ENCODE peak calls at places on chromosome 12, in four cellular contexts. D, X, F and K are unnamed samples.

GRCh38 chr12:5872745-5873144 is 72.3 kb downstream of the ANO2 start:
- DNase-seq in D (no peak), X (no peak), F (no peak), K (no peak)

GRCh38 chr12:115872919-115873357 is 404.6 kb downstream of the MED13L start:
- DNase-seq in D (peak; percentile 71), X (no peak), F (no peak), K (no peak)

GRCh38 chr12:115583591-115583990 is 693.9 kb downstream of the MED13L start:
- DNase-seq in D (no peak), X (no peak), F (no peak), K (no peak)

GRCh38 chr12:2416158-2416557 is 363.4 kb downstream of the CACNA1C start:
- DNase-seq in D (no peak), X (no peak), F (no peak), K (no peak)

GRCh38 chr12:2924019-2924418 is 33.3 kb downstream of the TULP3 start:
- DNase-seq in D (no peak), X (no peak), F (no peak), K (no peak)

GRCh38 chr12:57666897-57667296 is 27.0 kb upstream of the OS9 start:
- DNase-seq in D (no peak), X (no peak), F (no peak), K (no peak)

GRCh38 chr12:47017901-47018479 is 61.4 kb upstream of the PCED1B start:
- DNase-seq in D (no peak), X (no peak), F (no peak), K (no peak)

GRCh38 chr12:47990351-47991105 is 13.7 kb downstream of the COL2A1 start:
- DNase-seq in D (no peak), X (no peak), F (no peak), K (no peak)

GRCh38 chr12:1629338-1630080 is 478 bp downstream of the WNT5B start:
- DNase-seq in D (peak; percentile 23), X (no peak), F (no peak), K (no peak)

GRCh38 chr12:3772380-3772779 is 19.5 kb upstream of the CRACR2A start:
- DNase-seq in D (no peak), X (no peak), F (no peak), K (no peak)

GRCh38 chr12:112418596-112419268 is at the start of gene PTPN11:
- DNase-seq in D (peak; percentile 88), X (peak; percentile 82), F (peak; percentile 88), K (peak; percentile 69)

GRCh38 chr12:93448796-93449195 is 7.0 kb upstream of the UBE2N start:
- DNase-seq in D (peak; percentile 89), X (no peak), F (no peak), K (no peak)

GRCh38 chr12:46546634-46547273 is 174.2 kb upstream of the SLC38A2 start:
- DNase-seq in D (no peak), X (no peak), F (no peak), K (no peak)

GRCh38 chr12:105805730-105806390 is 332.9 kb downstream of the NUAK1 start:
- DNase-seq in D (no peak), X (no peak), F (no peak), K (no peak)

GRCh38 chr12:124379938-124380754 is 85.3 kb downstream of the RFLNA start:
- DNase-seq in D (no peak), X (peak; percentile 91), F (peak; percentile 66), K (peak; percentile 50)

GRCh38 chr12:41274643-41275042 is 86.5 kb downstream of the PDZRN4 start:
- DNase-seq in D (no peak), X (no peak), F (no peak), K (no peak)

GRCh38 chr12:41264281-41264680 is 76.2 kb downstream of the PDZRN4 start:
- DNase-seq in D (no peak), X (no peak), F (no peak), K (no peak)

GRCh38 chr12:41269056-41269455 is 80.9 kb downstream of the PDZRN4 start:
- DNase-seq in D (no peak), X (no peak), F (no peak), K (no peak)
- H3K27ac ChIP-seq in D (no peak overlapping the region), X (no peak overlapping the region), F (no peak overlapping the region), K (no peak overlapping the region)

GRCh38 chr12:69067713-69068112 is 134.7 kb upstream of the CPM start:
- DNase-seq in D (no peak), X (no peak), F (no peak), K (no peak)

GRCh38 chr12:69066420-69067373 is 133.7 kb upstream of the CPM start:
- DNase-seq in D (no peak), X (no peak), F (no peak), K (no peak)

GRCh38 chr12:69065804-69066203 is 132.8 kb upstream of the CPM start:
- DNase-seq in D (no peak), X (no peak), F (no peak), K (no peak)

GRCh38 chr12:69062838-69063237 is 129.9 kb upstream of the CPM start:
- DNase-seq in D (no peak), X (no peak), F (no peak), K (no peak)

GRCh38 chr12:69064734-69065413 is 131.9 kb upstream of the CPM start:
- DNase-seq in D (no peak), X (no peak), F (no peak), K (no peak)
- H3K27ac ChIP-seq in D (no peak overlapping the region), X (no peak overlapping the region), F (no peak overlapping the region), K (no peak overlapping the region)

GRCh38 chr12:59452746-59453145 is 143.1 kb upstream of the SLC16A7 start:
- DNase-seq in D (no peak), X (no peak), F (no peak), K (no peak)

GRCh38 chr12:59453461-59453860 is 142.4 kb upstream of the SLC16A7 start:
- DNase-seq in D (no peak), X (no peak), F (no peak), K (no peak)

DNA sequence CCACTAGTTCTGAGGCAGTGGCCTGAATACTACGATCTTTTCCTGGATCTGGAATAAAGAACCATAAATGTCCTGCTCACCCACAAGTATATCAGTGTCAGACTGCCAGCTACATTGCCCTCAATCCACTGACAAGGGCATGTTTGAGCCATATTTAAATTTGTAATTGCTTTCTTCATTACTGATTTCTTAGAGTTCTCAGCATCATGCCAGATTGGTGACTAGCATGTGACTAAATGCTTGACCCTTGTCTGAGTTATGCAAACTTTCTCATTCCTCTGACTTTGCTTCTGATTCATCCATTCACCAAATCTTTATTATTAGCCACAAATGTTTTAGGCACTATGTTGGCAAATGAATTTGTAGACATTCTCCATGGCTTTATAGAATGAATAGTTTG is 143.6 kb upstream of the SLC16A7 start:
- DNase-seq in D (no peak), X (no peak), F (no peak), K (no peak)
- H3K27ac ChIP-seq in D (peak overlapping the region; percentile 47), X (no peak overlapping the region), F (no peak overlapping the region), K (no peak overlapping the region)

DNA sequence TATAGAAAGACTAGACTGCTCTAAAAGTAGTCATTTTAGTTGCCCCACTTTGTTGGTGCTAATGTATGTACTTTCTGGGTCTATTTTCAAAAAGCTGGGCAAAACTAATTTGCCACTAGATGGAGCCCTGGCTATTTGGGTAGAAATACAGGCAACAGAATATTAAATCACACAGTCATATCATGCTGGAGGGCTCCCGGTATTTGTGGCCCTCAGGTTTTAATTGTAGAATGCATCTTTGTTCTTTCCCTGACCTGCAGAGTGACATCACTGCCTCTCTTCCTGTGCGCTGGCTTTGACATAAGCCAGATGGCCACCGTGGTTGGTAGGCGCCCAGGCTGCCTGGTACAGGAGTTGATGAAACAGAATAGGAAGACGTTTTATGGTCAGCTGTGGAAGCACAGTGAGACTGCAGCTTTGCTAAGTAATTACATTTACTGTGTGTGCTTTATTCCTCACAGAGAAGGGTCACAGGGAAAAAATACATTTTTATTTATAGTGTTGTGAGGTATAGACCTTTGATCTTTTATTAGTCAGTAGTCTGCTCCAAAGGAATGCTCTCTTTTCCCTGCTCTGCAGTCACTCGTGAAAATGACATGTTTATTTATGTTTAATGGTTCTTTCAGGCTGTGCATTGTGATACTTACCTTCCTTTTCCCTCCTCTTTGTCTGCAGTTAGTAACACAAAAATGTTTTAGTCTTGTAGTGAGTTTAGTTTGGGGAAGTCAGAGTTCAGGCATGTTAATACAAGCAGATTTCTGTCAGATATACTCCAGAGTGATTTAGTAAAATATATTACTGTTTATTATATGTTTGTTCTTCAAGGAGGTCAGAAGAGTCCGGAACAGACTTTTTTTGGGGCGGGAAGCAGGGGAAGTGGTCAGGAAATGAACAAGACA is 28.4 kb downstream of the MSRB3 start:
- DNase-seq in D (peak; percentile 10), X (no peak), F (peak; percentile 50), K (no peak)
- H3K27ac ChIP-seq in D (no peak overlapping the region), X (no peak overlapping the region), F (peak overlapping the region; percentile 36), K (no peak overlapping the region)